ENCODE peak calls at places on chromosomes 3 and 15, in six cellular contexts. F, U, S, G, I and Z are unnamed samples.

GRCh38 chr3:179107617-179108016 is 36.0 kb upstream of the ZMAT3 start:
- DNase-seq in F (no peak), U (no peak), S (no peak), G (no peak), I (no peak), Z (no peak)

GRCh38 chr3:192917508-192918274 is at the start of gene MB21D2:
- DNase-seq in F (peak), U (peak), S (peak), G (peak), I (peak), Z (peak)

GRCh38 chr3:3664916-3665315 is 134.3 kb upstream of the LRRN1 start:
- DNase-seq in F (peak), U (no peak), S (no peak), G (no peak), I (no peak), Z (no peak)

GRCh38 chr3:18111702-18112311 is 313.3 kb downstream of the SATB1 start:
- DNase-seq in F (peak), U (no peak), S (no peak), G (no peak), I (no peak), Z (no peak)

GRCh38 chr3:45631486-45631885 is 36.9 kb downstream of the LIMD1 start:
- DNase-seq in F (no peak), U (no peak), S (no peak), G (no peak), I (no peak), Z (no peak)

GRCh38 chr15:78335985-78336384 is 4.2 kb upstream of the CRABP1 start:
- DNase-seq in F (no peak), U (no peak), S (no peak), G (no peak), I (no peak), Z (no peak)

GRCh38 chr3:12221663-12222062 is 63.0 kb upstream of the TIMP4 start:
- DNase-seq in F (no peak), U (no peak), S (peak), G (no peak), I (no peak), Z (no peak)

GRCh38 chr3:171614318-171614967 is 154.2 kb upstream of the TNIK start:
- DNase-seq in F (peak), U (peak), S (peak), G (peak), I (peak), Z (peak)

GRCh38 chr3:50777680-50778079 is 103.0 kb downstream of the DOCK3 start:
- DNase-seq in F (no peak), U (no peak), S (no peak), G (no peak), I (no peak), Z (no peak)

GRCh38 chr15:66883322-66883911 is 181.4 kb downstream of the SMAD6 start:
- DNase-seq in F (peak), U (peak), S (peak), G (peak), I (peak), Z (peak)

GRCh38 chr15:67690936-67691335 is 134.4 kb upstream of the SKOR1 start:
- DNase-seq in F (peak), U (no peak), S (no peak), G (no peak), I (peak), Z (no peak)

GRCh38 chr3:106048946-106049481 is 180.2 kb upstream of the CBLB start:
- DNase-seq in F (peak), U (no peak), S (no peak), G (no peak), I (no peak), Z (no peak)

GRCh38 chr15:67196672-67197363 is 57.6 kb downstream of the AAGAB start:
- DNase-seq in F (peak), U (no peak), S (no peak), G (no peak), I (peak), Z (no peak)

GRCh38 chr3:11498646-11499045 is 145.1 kb downstream of the VGLL4 start:
- DNase-seq in F (peak), U (no peak), S (no peak), G (no peak), I (peak), Z (no peak)

GRCh38 chr3:90015688-90016356 is 908.4 kb downstream of the EPHA3 start:
- DNase-seq in F (peak), U (no peak), S (peak), G (no peak), I (peak), Z (no peak)

DNA sequence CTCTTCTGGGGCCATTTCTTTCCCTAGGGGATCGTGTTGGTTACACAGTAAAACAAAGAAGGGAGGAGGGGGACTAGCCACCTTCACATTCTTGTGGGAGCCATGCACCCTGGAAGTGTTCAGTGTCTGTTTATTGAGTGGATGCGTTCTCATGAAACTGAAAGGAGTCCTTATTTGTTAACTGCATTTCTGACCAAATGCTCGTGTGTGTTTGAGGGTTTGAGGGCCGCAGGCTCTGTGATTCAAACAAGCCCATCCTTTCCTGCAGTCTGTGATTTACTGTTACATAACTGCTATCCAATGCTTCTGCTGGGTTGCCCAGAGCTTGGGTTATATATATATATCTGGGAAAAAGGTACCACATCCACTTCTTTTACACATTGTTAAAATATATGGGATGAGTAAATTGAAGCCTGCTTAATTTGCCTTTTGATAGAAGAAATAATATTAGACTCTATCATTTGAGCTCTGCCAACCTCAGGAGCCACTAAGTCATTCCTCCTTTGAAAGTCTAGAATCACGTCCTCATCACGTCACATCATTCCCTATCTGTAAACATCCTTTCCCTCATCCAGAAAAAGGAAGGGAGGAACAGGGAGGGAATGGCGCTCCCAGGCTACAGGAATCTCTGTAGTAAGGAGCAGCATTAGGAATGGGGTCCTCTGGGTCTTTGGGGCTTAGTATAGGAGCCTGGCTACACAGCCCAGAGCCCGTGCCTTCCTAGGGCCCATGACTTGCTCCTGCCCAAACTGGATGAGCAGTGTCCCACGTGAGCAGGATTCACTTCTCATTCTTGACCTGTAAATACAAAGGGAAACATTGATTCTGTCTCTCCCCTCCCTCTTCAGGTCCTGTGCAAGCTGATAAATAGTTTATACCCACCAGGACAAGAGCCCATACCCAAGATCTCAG is 1.5 kb downstream of the TAGLN3 start:
- DNase-seq in F (peak), U (no peak), S (no peak), G (no peak), I (no peak), Z (no peak)
- H2BK15ac ChIP-seq in F (peak), U (no peak), S (no peak), G (no peak), I (peak), Z (no peak)

GRCh38 chr3:14351617-14352001 is 50.8 kb upstream of the SLC6A6 start:
- DNase-seq in F (no peak), U (no peak), S (no peak), G (no peak), I (no peak), Z (no peak)
- H2BK15ac ChIP-seq in F (no peak), U (no peak), S (no peak), G (no peak), I (peak), Z (peak)

DNA sequence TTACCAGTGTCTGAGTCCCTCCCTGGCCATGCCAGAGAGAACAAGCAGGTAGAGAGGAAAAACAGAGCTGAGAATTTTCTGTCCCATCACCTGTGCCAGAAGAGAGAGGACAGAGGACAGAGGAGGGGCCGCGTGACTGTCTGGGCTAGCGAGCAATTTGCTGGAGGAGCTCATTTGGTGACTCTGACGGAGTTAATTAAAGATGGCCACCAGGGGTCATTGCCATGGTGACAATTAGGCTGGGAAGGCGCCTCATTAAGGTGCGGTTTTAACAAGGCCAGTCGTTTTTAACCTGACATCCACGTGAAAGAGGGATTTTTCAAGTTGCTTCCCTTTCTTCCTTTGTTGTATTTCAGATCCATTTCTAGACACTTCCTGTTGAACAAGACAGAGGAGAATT is 72.4 kb downstream of the RHCG start:
- DNase-seq in F (no peak), U (no peak), S (no peak), G (no peak), I (no peak), Z (no peak)
- H2BK15ac ChIP-seq in F (no peak), U (no peak), S (no peak), G (no peak), I (no peak), Z (no peak)

GRCh38 chr3:70386043-70386442 is 73.6 kb upstream of the MDFIC2 start:
- DNase-seq in F (no peak), U (no peak), S (peak), G (no peak), I (no peak), Z (no peak)
- H2BK15ac ChIP-seq in F (no peak), U (no peak), S (no peak), G (no peak), I (no peak), Z (no peak)

GRCh38 chr15:33125883-33126535 is 68.5 kb downstream of the FMN1 start:
- DNase-seq in F (no peak), U (no peak), S (peak), G (no peak), I (no peak), Z (no peak)
- H2BK15ac ChIP-seq in F (peak), U (no peak), S (no peak), G (no peak), I (no peak), Z (no peak)